ENCODE peak calls at places on chromosomes 16 and 17, in four cellular contexts. M is IMR-90, S is NCI-H1048, X is ascending aorta. J is an unnamed sample.

GRCh38 chr16:27286446-27286845 is 17.9 kb upstream of the NSMCE1 start:
- DNase-seq in M (peak), X (no peak), S (no peak), J (peak)

GRCh38 chr16:8900343-8900742 is 18.2 kb downstream of the LITAFD start:
- DNase-seq in M (no peak), X (no peak), S (no peak), J (no peak)

GRCh38 chr17:6455321-6455705 is 11.1 kb downstream of the PIMREG start:
- DNase-seq in X (no peak), M (peak), S (no peak), J (no peak)

GRCh38 chr17:80421381-80422090 is 6.6 kb downstream of the ENDOV start:
- DNase-seq in X (no peak), S (no peak), M (no peak), J (no peak)

GRCh38 chr16:54957403-54957802 is 26.7 kb downstream of the IRX5 start:
- DNase-seq in X (no peak), M (no peak), S (no peak), J (no peak)

GRCh38 chr17:68600123-68600880 is 865 bp downstream of the FAM20A start:
- DNase-seq in M (no peak), S (no peak), X (no peak), J (no peak)

GRCh38 chr16:28836761-28837064 is 9.4 kb downstream of the TUFM start:
- DNase-seq in M (no peak), X (no peak), S (no peak), J (no peak)

GRCh38 chr16:16019488-16019887 is 70.1 kb downstream of the ABCC1 start:
- DNase-seq in S (no peak), M (peak), X (no peak), J (peak)

GRCh38 chr16:17301593-17302135 is 169.1 kb downstream of the XYLT1 start:
- DNase-seq in S (no peak), X (no peak), M (no peak), J (no peak)

GRCh38 chr16:5032748-5033167 is 977 bp downstream of the NAGPA start:
- DNase-seq in X (no peak), M (no peak), S (no peak), J (no peak)

GRCh38 chr17:19020016-19020415 is 15.5 kb upstream of the FAM83G start:
- DNase-seq in X (no peak), M (no peak), S (no peak), J (no peak)

GRCh38 chr17:17888371-17888770 is 51.6 kb upstream of the SREBF1 start:
- DNase-seq in X (no peak), S (no peak), M (no peak), J (no peak)

GRCh38 chr17:81576621-81577277 is 24.6 kb upstream of the FAAP100 start:
- DNase-seq in M (peak), X (no peak), S (no peak), J (peak)

GRCh38 chr17:79619636-79620206 is 8.9 kb upstream of the RBFOX3 start:
- DNase-seq in M (no peak), S (no peak), X (no peak), J (no peak)

GRCh38 chr17:82025401-82026107 is 2.4 kb downstream of the LRRC45 start:
- DNase-seq in X (no peak), M (no peak), S (no peak), J (no peak)

GRCh38 chr16:46895399-46896313 is 11.5 kb downstream of the GPT2 start:
- DNase-seq in X (no peak), S (no peak), M (no peak), J (no peak)

GRCh38 chr16:89324056-89325010 is 106.8 kb downstream of the ZNF778 start:
- DNase-seq in M (peak), X (no peak), S (no peak), J (peak)

GRCh38 chr17:48725294-48726064 is 2.5 kb downstream of the PRAC2 start:
- DNase-seq in X (no peak), M (no peak), S (no peak), J (no peak)

GRCh38 chr17:33521784-33522183 is 228.7 kb upstream of the ASIC2 start:
- DNase-seq in M (no peak), X (no peak), S (no peak), J (no peak)

GRCh38 chr17:444879-445454 is 92.4 kb upstream of the RPH3AL start:
- DNase-seq in S (no peak), X (no peak), M (no peak), J (no peak)

GRCh38 chr16:4273858-4274291 is 1.1 kb upstream of the TFAP4 start:
- DNase-seq in M (peak), S (peak), X (no peak), J (peak)

GRCh38 chr16:66923247-66923851 is 2.0 kb downstream of the RRAD start:
- DNase-seq in S (no peak), X (peak), M (peak), J (no peak)

GRCh38 chr17:77872199-77872598 is 86.3 kb upstream of the TNRC6C start:
- DNase-seq in X (no peak), M (no peak), S (no peak), J (no peak)

GRCh38 chr17:9371019-9371418 is 204.6 kb downstream of the STX8 start:
- DNase-seq in S (no peak), X (no peak), M (peak), J (peak)

GRCh38 chr16:80583466-80583865 is 42.7 kb downstream of the DYNLRB2 start:
- DNase-seq in M (peak), X (no peak), S (no peak), J (peak)

GRCh38 chr17:38604479-38605229 is 1.1 kb downstream of the SRCIN1 start:
- DNase-seq in M (no peak), S (no peak), X (no peak), J (no peak)

GRCh38 chr16:79980650-79981521 is 380.3 kb upstream of the MAF start:
- DNase-seq in M (no peak), X (no peak), S (no peak), J (no peak)

GRCh38 chr16:86609115-86609514 is 30.8 kb downstream of the FOXL1 start:
- DNase-seq in X (no peak), M (peak), S (no peak), J (peak)

GRCh38 chr17:46152423-46152822 is 40.8 kb downstream of the KANSL1 start:
- DNase-seq in S (no peak), M (no peak), X (no peak), J (no peak)

GRCh38 chr16:8178271-8178670 is 412.0 kb downstream of the TMEM114 start:
- DNase-seq in X (no peak), S (no peak), M (no peak), J (no peak)

GRCh38 chr17:68288804-68289203 is 2.1 kb downstream of the SLC16A6 start:
- DNase-seq in S (no peak), M (no peak), X (no peak), J (no peak)

GRCh38 chr16:75433732-75434413 is 570 bp upstream of the CFDP1 start:
- DNase-seq in X (peak), S (no peak), M (peak), J (peak)